ENCODE peak calls at places on chromosomes 6 and 20, in seven cellular contexts. Q, G, C, X, A, T and D are unnamed samples.

GRCh38 chr20:21709535-21709904 is 4.1 kb downstream of the PAX1 start:
- DNase-seq in Q (no peak), G (no peak), C (no peak), X (no peak), A (no peak), T (no peak), D (no peak)

GRCh38 chr6:109306733-109307132 is 75.5 kb downstream of the CD164 start:
- DNase-seq in Q (no peak), G (no peak), C (no peak), X (no peak), A (no peak), T (no peak), D (no peak)

GRCh38 chr6:89984926-89985743 is 90.9 kb downstream of the GJA10 start:
- DNase-seq in Q (no peak), G (no peak), C (peak; percentile 91), X (no peak), A (no peak), T (peak; percentile 53), D (no peak)

GRCh38 chr6:41430875-41431274 is 95.5 kb downstream of the NCR2 start:
- DNase-seq in Q (no peak), G (peak; percentile 22), C (peak; percentile 91), X (no peak), A (no peak), T (peak; percentile 86), D (peak; percentile 79)

GRCh38 chr6:16729183-16729696 is 32.0 kb downstream of the ATXN1 start:
- DNase-seq in Q (no peak), G (peak; percentile 42), C (peak; percentile 61), X (no peak), A (no peak), T (peak; percentile 40), D (peak; percentile 55)

GRCh38 chr20:59808729-59809381 is 124.6 kb downstream of the SYCP2 start:
- DNase-seq in Q (peak; percentile 7), G (no peak), C (no peak), X (no peak), A (peak; percentile 7), T (no peak), D (no peak)

GRCh38 chr20:346640-347316 is at the start of gene NRSN2:
- DNase-seq in Q (no peak), G (peak; percentile 77), C (peak; percentile 77), X (peak; percentile 83), A (peak; percentile 71), T (peak; percentile 76), D (peak; percentile 68)

GRCh38 chr6:168179702-168180382 is 100.8 kb upstream of the FRMD1 start:
- DNase-seq in Q (no peak), G (no peak), C (no peak), X (no peak), A (no peak), T (no peak), D (no peak)

GRCh38 chr20:53895385-53895755 is 175.0 kb downstream of the BCAS1 start:
- DNase-seq in Q (no peak), G (no peak), C (no peak), X (no peak), A (no peak), T (no peak), D (no peak)

GRCh38 chr6:131379951-131380350 is 193.1 kb upstream of the ARG1 start:
- DNase-seq in Q (no peak), G (no peak), C (peak; percentile 72), X (no peak), A (no peak), T (peak; percentile 72), D (peak; percentile 24)

GRCh38 chr6:25342784-25343183 is 63.6 kb downstream of the CARMIL1 start:
- DNase-seq in Q (no peak), G (peak; percentile 4), C (peak; percentile 62), X (no peak), A (no peak), T (no peak), D (peak; percentile 32)

GRCh38 chr20:59802018-59802417 is 131.4 kb downstream of the SYCP2 start:
- DNase-seq in Q (no peak), G (no peak), C (no peak), X (no peak), A (no peak), T (no peak), D (no peak)

GRCh38 chr6:147506704-147507114 is 1.8 kb upstream of the SAMD5 start:
- DNase-seq in Q (no peak), G (peak; percentile 55), C (peak; percentile 64), X (peak; percentile 69), A (peak; percentile 66), T (peak; percentile 55), D (peak; percentile 30)

GRCh38 chr6:42075159-42075838 is 25.0 kb downstream of the TAF8 start:
- DNase-seq in Q (peak; percentile 37), G (peak; percentile 62), C (peak; percentile 75), X (peak; percentile 70), A (peak; percentile 77), T (peak; percentile 71), D (peak; percentile 57)

GRCh38 chr6:34468378-34468892 is 2.6 kb downstream of the PACSIN1 start:
- DNase-seq in Q (no peak), G (no peak), C (no peak), X (peak; percentile 72), A (no peak), T (no peak), D (no peak)

GRCh38 chr20:58995461-58996225 is 11.4 kb downstream of the CTSZ start:
- DNase-seq in Q (no peak), G (peak; percentile 39), C (no peak), X (no peak), A (no peak), T (no peak), D (no peak)

GRCh38 chr6:46781478-46782378 is 11.5 kb upstream of the MEP1A start:
- DNase-seq in Q (no peak), G (peak; percentile 60), C (peak; percentile 52), X (peak; percentile 82), A (no peak), T (peak; percentile 50), D (peak; percentile 52)

GRCh38 chr6:12293931-12294800 is 4.0 kb downstream of the EDN1 start:
- DNase-seq in Q (no peak), G (no peak), C (no peak), X (no peak), A (no peak), T (no peak), D (no peak)